ENCODE peak calls at places on chromosomes 2 and 18, in four cellular contexts. M is AG10803, S is endothelial cell, W is type B pancreatic cell. Z is an unnamed sample.

GRCh38 chr2:172086349-172087190 is 1.3 kb downstream of the DLX1 start:
- DNase-seq in M (no peak), S (no peak), W (no peak), Z (no peak)

GRCh38 chr2:177771191-177771590 is 301.4 kb downstream of the PDE11A start:
- DNase-seq in M (peak; percentile 6), S (no peak), W (no peak), Z (no peak)

GRCh38 chr2:106572541-106573148 is 85.5 kb downstream of the CD8B2 start:
- DNase-seq in M (no peak), S (peak; percentile 51), W (no peak), Z (no peak)

GRCh38 chr2:12287220-12287751 is 429.4 kb upstream of the TRIB2 start:
- DNase-seq in M (no peak), S (no peak), W (no peak), Z (no peak)

GRCh38 chr2:160317113-160318099 is 117.3 kb upstream of the ITGB6 start:
- DNase-seq in M (peak; percentile 76), S (no peak), W (no peak), Z (no peak)

GRCh38 chr2:189770590-189771322 is 8.2 kb upstream of the OSGEPL1 start:
- DNase-seq in M (no peak), S (no peak), W (no peak), Z (no peak)

GRCh38 chr2:237156857-237157550 is 71.3 kb downstream of the COPS8 start:
- DNase-seq in M (no peak), S (no peak), W (peak; percentile 66), Z (no peak)

GRCh38 chr2:69559696-69560482 is 83.7 kb downstream of the AAK1 start:
- DNase-seq in M (peak; percentile 70), S (peak; percentile 20), W (no peak), Z (no peak)

GRCh38 chr2:237448626-237449025 is 34.7 kb upstream of the COL6A3 start:
- DNase-seq in M (no peak), S (no peak), W (no peak), Z (no peak)

GRCh38 chr2:43642363-43642762 is 5.3 kb downstream of the PLEKHH2 start:
- DNase-seq in M (no peak), S (no peak), W (no peak), Z (no peak)

GRCh38 chr18:8443505-8443904 is 165.7 kb upstream of the RAB12 start:
- DNase-seq in M (no peak), S (no peak), W (no peak), Z (no peak)

GRCh38 chr2:9287400-9288059 is 80.9 kb downstream of the ASAP2 start:
- DNase-seq in M (peak; percentile 100), S (no peak), W (no peak), Z (no peak)

GRCh38 chr2:152740743-152741328 is 22.4 kb downstream of the ARL6IP6 start:
- DNase-seq in M (peak; percentile 68), S (no peak), W (no peak), Z (no peak)

GRCh38 chr2:96146151-96146880 is 1.1 kb upstream of the DUSP2 start:
- DNase-seq in M (no peak), S (no peak), W (no peak), Z (peak; percentile 95)

GRCh38 chr2:173079968-173080860 is 4.6 kb downstream of the MAP3K20 start:
- DNase-seq in M (peak; percentile 97), S (no peak), W (no peak), Z (no peak)

GRCh38 chr2:158191569-158191968 is 89.9 kb downstream of the UPP2 start:
- DNase-seq in M (no peak), S (no peak), W (no peak), Z (no peak)

GRCh38 chr2:12326449-12327190 is 390.1 kb upstream of the TRIB2 start:
- DNase-seq in M (no peak), S (no peak), W (no peak), Z (no peak)

GRCh38 chr2:172596776-172597175 is 40.9 kb downstream of the PDK1 start:
- DNase-seq in M (no peak), S (no peak), W (no peak), Z (no peak)

GRCh38 chr2:237603718-237604362 is 13.3 kb upstream of the RAB17 start:
- DNase-seq in M (no peak), S (peak; percentile 49), W (no peak), Z (peak; percentile 74)

GRCh38 chr2:205245652-205246051 is 436.6 kb upstream of the NRP2 start:
- DNase-seq in M (peak; percentile 75), S (no peak), W (no peak), Z (no peak)

GRCh38 chr2:71566271-71566858 is 113.0 kb downstream of the DYSF start:
- DNase-seq in M (peak; percentile 68), S (no peak), W (no peak), Z (no peak)

GRCh38 chr2:165382362-165382761 is 87.1 kb upstream of the CSRNP3 start:
- DNase-seq in M (no peak), S (no peak), W (no peak), Z (no peak)

GRCh38 chr2:189751080-189751658 is 11.4 kb downstream of the OSGEPL1 start:
- DNase-seq in M (peak; percentile 26), S (peak; percentile 41), W (no peak), Z (no peak)

GRCh38 chr2:233124449-233125080 is 64.4 kb downstream of the INPP5D start:
- DNase-seq in M (no peak), S (no peak), W (no peak), Z (no peak)

GRCh38 chr2:138035597-138036217 is 71.4 kb downstream of the HNMT start:
- DNase-seq in M (peak; percentile 67), S (no peak), W (no peak), Z (no peak)

GRCh38 chr18:53817976-53818950 is 406.2 kb downstream of the MBD2 start:
- DNase-seq in M (no peak), S (no peak), W (no peak), Z (no peak)

GRCh38 chr18:51039138-51040112 is 9.4 kb downstream of the SMAD4 start:
- DNase-seq in M (no peak), S (no peak), W (no peak), Z (no peak)

GRCh38 chr2:235529621-235530020 is 35.8 kb downstream of the AGAP1 start:
- DNase-seq in M (no peak), S (no peak), W (no peak), Z (no peak)

GRCh38 chr2:33177627-33178026 is 230.9 kb downstream of the LTBP1 start:
- DNase-seq in M (no peak), S (no peak), W (no peak), Z (no peak)

GRCh38 chr18:70005580-70005979 is 57.9 kb upstream of the CD226 start:
- DNase-seq in M (no peak), S (no peak), W (no peak), Z (no peak)

GRCh38 chr18:51278045-51278649 is 80.7 kb upstream of the MEX3C start:
- DNase-seq in M (no peak), S (peak; percentile 69), W (no peak), Z (no peak)

GRCh38 chr2:219176818-219177593 is at the start of gene CNPPD1:
- DNase-seq in M (peak; percentile 83), S (peak; percentile 83), W (peak; percentile 87), Z (peak; percentile 79)
- TF ChIP-seq CTCF in M (no peak), S (no peak), W (no peak), Z (no peak)

GRCh38 chr2:23656597-23656973 is 270.3 kb downstream of the ATAD2B start:
- DNase-seq in M (no peak), S (no peak), W (no peak), Z (no peak)
- TF ChIP-seq CTCF in M (no peak), S (no peak), W (no peak), Z (no peak)

GRCh38 chr18:2655954-2656236 is 369 bp downstream of the SMCHD1 start:
- DNase-seq in M (no peak), S (no peak), W (no peak), Z (peak; percentile 47)
- TF ChIP-seq CTCF in M (no peak), S (no peak), W (peak; percentile 16), Z (no peak)

GRCh38 chr2:109547280-109547679 is 66.5 kb downstream of the SEPTIN10 start:
- DNase-seq in M (no peak), S (no peak), W (no peak), Z (no peak)
- TF ChIP-seq CTCF in M (no peak), S (peak; percentile 68), W (peak; percentile 61), Z (no peak)

GRCh38 chr18:23209031-23209430 is 73.7 kb downstream of the CABLES1 start:
- DNase-seq in M (peak; percentile 51), S (no peak), W (no peak), Z (no peak)

GRCh38 chr18:23208600-23208999 is 73.3 kb downstream of the CABLES1 start:
- DNase-seq in M (no peak), S (no peak), W (no peak), Z (no peak)

GRCh38 chr18:23205980-23206379 is 70.7 kb downstream of the CABLES1 start:
- DNase-seq in M (no peak), S (no peak), W (no peak), Z (no peak)

GRCh38 chr18:23207994-23208393 is 72.7 kb downstream of the CABLES1 start:
- DNase-seq in M (no peak), S (no peak), W (no peak), Z (no peak)

DNA sequence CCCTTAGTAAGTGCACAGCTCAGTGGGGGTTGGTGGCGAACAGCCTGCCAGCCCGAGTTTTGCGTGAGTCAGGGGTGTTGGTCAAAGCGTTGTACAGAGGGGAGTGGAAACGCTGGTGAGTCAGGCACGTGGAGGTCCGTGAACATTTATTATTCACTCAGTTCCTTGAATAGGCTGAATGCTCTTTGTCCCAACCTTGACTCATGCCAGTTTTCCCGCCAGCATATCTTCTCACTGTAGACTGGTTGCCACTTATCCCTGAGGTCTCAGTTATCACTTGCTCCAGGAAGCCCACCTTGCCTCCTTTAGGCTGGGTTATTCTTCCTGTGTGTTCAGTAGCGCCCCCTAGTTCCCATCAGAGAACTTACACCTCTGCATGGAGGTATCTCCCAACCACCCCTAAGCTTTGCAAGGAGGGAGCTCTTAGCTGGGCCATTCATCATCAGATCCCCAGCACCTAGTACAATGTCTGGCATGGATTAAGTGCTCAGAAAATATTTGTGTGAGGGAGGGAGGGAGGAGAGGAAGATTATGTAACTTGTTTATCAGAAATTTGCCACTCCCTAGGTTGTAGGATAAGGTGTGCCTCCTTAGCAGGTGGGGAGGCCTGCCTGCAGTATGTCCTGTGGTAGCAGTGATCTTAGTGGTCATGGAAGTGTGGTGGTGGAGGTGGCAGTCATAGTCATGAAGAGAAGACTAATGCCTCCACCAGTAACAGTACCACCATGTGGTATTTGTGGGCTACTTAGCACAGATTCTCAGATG is 72.1 kb downstream of the CABLES1 start:
- DNase-seq in M (no peak), S (no peak), W (no peak), Z (no peak)
- TF ChIP-seq CTCF in M (peak; percentile 16), S (peak; percentile 49), W (peak; percentile 48), Z (peak; percentile 36)

GRCh38 chr2:1656326-1656960 is 87.9 kb downstream of the PXDN start:
- DNase-seq in M (no peak), S (no peak), W (no peak), Z (no peak)
- TF ChIP-seq CTCF in M (no peak), S (no peak), W (no peak), Z (no peak)

GRCh38 chr2:85011747-85012146 is 40.8 kb downstream of the KCMF1 start:
- DNase-seq in M (no peak), S (peak; percentile 10), W (no peak), Z (no peak)
- TF ChIP-seq CTCF in M (no peak), S (no peak), W (no peak), Z (no peak)

Z was measured in CD14-positive monocyte.